ENCODE peak calls at places on chromosome 12, in ten cellular contexts. A is ovary, X is endothelial cell of umbilical vein, Y is K562, G is lower leg skin, S is body of pancreas, W is uterus, Q is testis, D is transverse colon, I is A549. H is an unnamed sample.

GRCh38 chr12:38390968-38391367 is 74.4 kb downstream of the ALG10B start:
- DNase-seq in A (no peak), X (no peak), Y (no peak), G (no peak), S (no peak), W (no peak), Q (no peak), D (no peak), I (no peak), H (no peak)

GRCh38 chr12:117968826-117969659 is at the start of gene KSR2:
- DNase-seq in A (no peak), X (peak), Y (peak), G (no peak), S (peak), W (no peak), Q (peak), D (peak), I (peak), H (no peak)

GRCh38 chr12:68279227-68280054 is 26.0 kb upstream of the IL22 start:
- DNase-seq in A (no peak), X (peak), Y (peak), G (no peak), S (no peak), W (no peak), Q (no peak), D (no peak), I (no peak), H (no peak)

GRCh38 chr12:119171266-119171665 is 7.5 kb upstream of the HSPB8 start:
- DNase-seq in A (no peak), X (no peak), Y (no peak), G (no peak), S (no peak), W (no peak), Q (no peak), D (no peak), I (no peak), H (no peak)

GRCh38 chr12:95615735-95616134 is 64.5 kb upstream of the USP44 start:
- DNase-seq in A (no peak), X (peak), Y (no peak), G (no peak), S (no peak), W (no peak), Q (no peak), D (no peak), I (no peak), H (no peak)

GRCh38 chr12:52949413-52950331 is 754 bp downstream of the KRT18 start:
- DNase-seq in A (no peak), X (peak), Y (peak), G (no peak), S (peak), W (peak), Q (no peak), D (peak), I (peak), H (no peak)

GRCh38 chr12:45433441-45433868 is 217.6 kb downstream of the ANO6 start:
- DNase-seq in A (no peak), X (no peak), Y (no peak), G (no peak), S (no peak), W (no peak), Q (no peak), D (no peak), I (no peak), H (no peak)

GRCh38 chr12:20438307-20438779 is 70.0 kb downstream of the PDE3A start:
- DNase-seq in A (no peak), X (peak), Y (no peak), G (no peak), S (no peak), W (no peak), Q (no peak), D (no peak), I (no peak), H (no peak)

GRCh38 chr12:105317453-105317852 is 13.0 kb upstream of the C12orf75 start:
- DNase-seq in A (no peak), X (no peak), Y (no peak), G (no peak), S (no peak), W (no peak), Q (no peak), D (no peak), I (no peak), H (no peak)

GRCh38 chr12:3464561-3464960 is 26.4 kb upstream of the PRMT8 start:
- DNase-seq in A (no peak), X (no peak), Y (no peak), G (no peak), S (no peak), W (no peak), Q (no peak), D (no peak), I (no peak), H (no peak)

GRCh38 chr12:26800858-26801257 is 32.1 kb downstream of the ITPR2 start:
- DNase-seq in A (no peak), X (no peak), Y (no peak), G (no peak), S (no peak), W (no peak), Q (no peak), D (no peak), I (no peak), H (no peak)

GRCh38 chr12:86710110-86710509 is 453.9 kb upstream of the MGAT4C start:
- DNase-seq in A (no peak), X (no peak), Y (no peak), G (no peak), S (no peak), W (no peak), Q (no peak), D (no peak), I (no peak), H (no peak)

GRCh38 chr12:627863-628805 is 35.1 kb downstream of the NINJ2 start:
- DNase-seq in A (no peak), X (no peak), Y (no peak), G (no peak), S (no peak), W (no peak), Q (no peak), D (no peak), I (no peak), H (no peak)

GRCh38 chr12:632102-632696 is 31.0 kb downstream of the NINJ2 start:
- DNase-seq in A (no peak), X (peak), Y (no peak), G (no peak), S (peak), W (no peak), Q (no peak), D (no peak), I (peak), H (no peak)

GRCh38 chr12:627285-627684 is 36.0 kb downstream of the NINJ2 start:
- DNase-seq in A (no peak), X (no peak), Y (no peak), G (no peak), S (no peak), W (no peak), Q (no peak), D (no peak), I (no peak), H (no peak)

GRCh38 chr12:633731-634130 is 29.5 kb downstream of the NINJ2 start:
- DNase-seq in A (no peak), X (no peak), Y (no peak), G (no peak), S (no peak), W (no peak), Q (no peak), D (no peak), I (no peak), H (no peak)

DNA sequence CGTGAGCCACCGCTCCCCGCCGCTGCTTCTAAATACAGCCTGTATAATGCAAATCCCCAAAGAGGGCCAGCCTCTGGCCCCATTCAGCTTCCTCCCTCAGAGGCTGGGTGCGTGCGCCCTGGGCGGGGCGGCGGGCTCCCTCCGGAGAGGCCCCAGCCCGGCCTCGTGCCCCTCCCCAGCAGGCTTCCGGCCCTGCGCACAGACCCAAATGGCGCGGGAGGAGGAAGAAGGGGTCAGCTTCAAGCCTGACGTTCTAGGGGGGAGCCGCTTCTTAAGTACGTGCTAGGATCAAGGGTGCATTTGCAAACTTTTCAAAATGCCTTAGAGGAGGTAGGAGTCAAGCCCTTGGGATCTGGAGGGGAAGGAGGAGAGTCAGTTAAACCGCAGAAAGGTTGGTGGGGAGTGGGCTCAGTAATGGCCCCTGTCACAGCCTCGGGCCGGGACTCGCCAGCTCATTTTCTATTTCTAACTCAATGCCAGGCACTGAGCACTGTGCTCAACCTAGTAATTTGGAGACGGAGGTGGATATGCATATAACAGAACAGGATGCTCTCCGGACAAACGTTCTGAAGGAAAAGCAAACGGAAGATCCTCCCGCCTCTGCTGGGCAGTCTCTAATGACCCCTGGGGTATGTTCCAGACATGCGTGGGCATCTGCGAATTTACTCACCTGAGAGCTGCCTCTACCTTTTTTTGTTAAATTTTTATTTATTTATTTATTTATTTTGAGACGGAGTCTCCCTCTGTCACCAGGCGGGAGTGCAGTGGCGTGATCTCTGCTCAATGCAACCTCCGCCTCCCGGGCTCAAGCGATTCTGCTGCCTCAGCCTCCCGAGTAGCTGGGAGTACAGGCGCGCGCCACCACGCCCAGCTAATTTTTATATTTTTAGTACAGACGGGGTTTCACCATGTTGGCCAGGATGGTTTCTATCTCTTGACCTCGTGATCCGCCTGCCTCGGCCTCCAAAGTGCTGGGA is 32.3 kb downstream of the NINJ2 start:
- DNase-seq in A (no peak), X (peak), Y (no peak), G (no peak), S (peak), W (no peak), Q (peak), D (peak), I (no peak), H (peak)
- H3K4me3 ChIP-seq in A (peak), X (no peak), Y (no peak), G (no peak), S (no peak), W (no peak), Q (peak), D (no peak), I (no peak), H (peak)

GRCh38 chr12:1594295-1595025 is at the start of gene FBXL14:
- DNase-seq in A (peak), X (peak), Y (peak), G (peak), S (peak), W (peak), Q (peak), D (peak), I (peak), H (peak)
- TF ChIP-seq POLR2A in A (peak), X (peak), Y (no peak), G (no peak), S (peak), W (peak), Q (no peak), D (peak), I (peak), H (no peak)

DNA sequence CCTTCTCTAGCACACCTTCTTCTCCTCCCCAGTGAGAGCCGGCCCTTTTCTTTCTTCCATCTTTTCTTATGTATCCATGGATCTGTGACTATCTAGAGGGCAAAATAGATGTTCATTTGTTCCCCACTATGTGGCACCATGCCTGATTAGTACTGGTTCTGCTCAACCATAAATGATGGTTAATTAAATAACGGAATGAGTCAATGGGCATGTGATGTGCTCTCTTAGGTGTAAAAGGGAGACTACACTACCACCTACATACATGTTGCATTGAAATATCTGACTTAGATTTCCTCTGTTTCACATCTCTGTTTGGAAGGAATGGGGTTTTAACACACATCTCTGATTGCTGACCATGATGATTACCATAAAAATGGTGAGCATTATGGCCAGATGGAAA is 116.5 kb downstream of the BTG1 start:
- DNase-seq in A (no peak), X (no peak), Y (no peak), G (no peak), S (no peak), W (no peak), Q (no peak), D (no peak), I (no peak), H (no peak)
- H3K4me3 ChIP-seq in A (no peak), X (no peak), Y (no peak), G (no peak), S (no peak), W (no peak), Q (no peak), D (no peak), I (no peak), H (no peak)

GRCh38 chr12:116277393-116278258 is at the start of gene MED13L:
- DNase-seq in A (peak), X (peak), Y (peak), G (peak), S (peak), W (peak), Q (peak), D (peak), I (peak), H (peak)
- TF ChIP-seq POLR2A in A (peak), X (no peak), Y (no peak), G (peak), S (peak), W (peak), Q (no peak), D (peak), I (peak), H (peak)

DNA sequence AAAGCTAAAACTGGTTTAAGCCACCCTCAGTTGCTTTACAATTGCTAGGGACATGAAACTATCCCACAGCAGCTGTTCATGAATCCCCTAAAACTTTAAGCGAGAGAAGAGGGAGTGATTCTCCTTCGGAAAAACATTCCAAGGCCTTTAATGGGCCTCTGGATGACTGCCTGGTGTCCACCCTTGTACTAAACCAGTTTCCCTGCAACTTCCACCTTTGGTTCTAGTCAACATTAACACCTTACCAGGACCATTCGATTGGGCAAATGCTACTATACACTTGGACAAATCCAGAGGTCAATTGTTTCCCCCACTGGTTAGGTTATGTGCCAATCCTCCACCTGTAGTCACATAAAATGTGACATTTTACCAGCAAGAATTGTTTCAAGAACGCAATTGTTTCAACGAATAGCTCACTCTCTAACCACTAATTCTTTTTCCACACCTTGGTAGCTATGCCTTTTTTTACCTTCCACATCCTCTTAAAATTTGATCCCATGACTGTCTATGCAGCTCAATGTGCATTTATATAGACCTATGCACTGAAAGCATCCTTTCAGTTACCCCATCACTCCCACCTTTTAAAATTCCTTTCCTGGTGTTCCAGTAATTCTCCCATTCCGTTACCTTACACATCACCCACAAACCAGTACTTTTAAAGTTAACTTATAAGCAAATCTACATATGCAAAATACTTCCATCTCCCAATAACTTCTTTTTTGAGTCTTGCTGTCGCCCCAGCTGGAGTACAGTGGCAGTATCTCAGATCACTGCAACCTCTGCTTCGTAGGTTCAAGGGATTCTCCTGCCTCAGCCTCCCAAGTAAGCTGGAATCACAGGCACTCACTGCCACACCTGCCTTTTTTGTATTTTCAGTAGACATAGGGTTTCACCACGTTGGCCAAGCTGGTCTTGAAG is 3.6 kb downstream of the UBC start:
- DNase-seq in A (no peak), X (no peak), Y (peak), G (no peak), S (peak), W (no peak), Q (no peak), D (no peak), I (no peak), H (no peak)
- H3K4me3 ChIP-seq in A (peak), X (peak), Y (no peak), G (no peak), S (no peak), W (no peak), Q (no peak), D (no peak), I (peak), H (peak)

GRCh38 chr12:15038137-15038536 is 65.3 kb downstream of the PDE6H start:
- DNase-seq in A (no peak), X (no peak), Y (no peak), G (no peak), S (no peak), W (no peak), Q (no peak), D (no peak), I (no peak), H (no peak)
- TF ChIP-seq POLR2A in A (no peak), X (no peak), Y (no peak), G (no peak), S (no peak), W (no peak), Q (no peak), D (no peak), I (no peak), H (no peak)